ENCODE peak calls at places on chromosomes 5 and 9, in five cellular contexts. One of them, this sample, is unnamed.
A peak's percentile ranks its signal among the peaks of the same experiment; 100 is the strongest.

GRCh38 chr9:20684865-20685696 is 1.0 kb downstream of the FOCAD start:
- DNase-seq in astrocyte of the spinal cord: peak; percentile 75
- DNase-seq in astrocyte of the cerebellum: peak; percentile 51
- DNase-seq in fibroblast of pulmonary artery: peak; percentile 87
- DNase-seq in keratinocyte: no peak
- DNase-seq in this sample: peak; percentile 87

GRCh38 chr9:126860757-126861466 is 473 bp downstream of the ZBTB34 start:
- DNase-seq in astrocyte of the spinal cord: no peak
- DNase-seq in keratinocyte: no peak
- DNase-seq in astrocyte of the cerebellum: no peak
- DNase-seq in fibroblast of pulmonary artery: no peak
- DNase-seq in this sample: no peak

GRCh38 chr5:10797246-10797645 is 36.2 kb upstream of the DAP start:
- DNase-seq in keratinocyte: no peak
- DNase-seq in astrocyte of the cerebellum: no peak
- DNase-seq in fibroblast of pulmonary artery: peak; percentile 33
- DNase-seq in astrocyte of the spinal cord: no peak
- DNase-seq in this sample: peak; percentile 64

GRCh38 chr9:22208846-22209585 is 199.9 kb upstream of the CDKN2B start:
- DNase-seq in keratinocyte: no peak
- DNase-seq in fibroblast of pulmonary artery: no peak
- DNase-seq in astrocyte of the cerebellum: no peak
- DNase-seq in astrocyte of the spinal cord: peak; percentile 51
- DNase-seq in this sample: peak; percentile 72

GRCh38 chr9:8366161-8366926 is 566.8 kb upstream of the DMAC1 start:
- DNase-seq in astrocyte of the cerebellum: peak; percentile 13
- DNase-seq in fibroblast of pulmonary artery: peak; percentile 62
- DNase-seq in astrocyte of the spinal cord: peak; percentile 75
- DNase-seq in keratinocyte: no peak
- DNase-seq in this sample: peak; percentile 86

GRCh38 chr5:36153727-36154126 is 1.8 kb downstream of the SKP2 start:
- DNase-seq in astrocyte of the cerebellum: no peak
- DNase-seq in keratinocyte: no peak
- DNase-seq in astrocyte of the spinal cord: no peak
- DNase-seq in fibroblast of pulmonary artery: no peak
- DNase-seq in this sample: no peak

GRCh38 chr9:108439967-108440366 is 415.8 kb downstream of the ACTL7B start:
- DNase-seq in fibroblast of pulmonary artery: peak; percentile 65
- DNase-seq in astrocyte of the spinal cord: peak; percentile 57
- DNase-seq in astrocyte of the cerebellum: no peak
- DNase-seq in keratinocyte: no peak
- DNase-seq in this sample: peak; percentile 79

GRCh38 chr5:146560205-146560812 is 44.3 kb upstream of the GPR151 start:
- DNase-seq in keratinocyte: no peak
- DNase-seq in astrocyte of the spinal cord: no peak
- DNase-seq in astrocyte of the cerebellum: peak; percentile 26
- DNase-seq in fibroblast of pulmonary artery: peak; percentile 4
- DNase-seq in this sample: peak; percentile 16

GRCh38 chr9:84604223-84604622 is 65.3 kb upstream of the NTRK2 start:
- DNase-seq in fibroblast of pulmonary artery: no peak
- DNase-seq in astrocyte of the spinal cord: no peak
- DNase-seq in keratinocyte: no peak
- DNase-seq in astrocyte of the cerebellum: no peak
- DNase-seq in this sample: no peak

GRCh38 chr5:1874820-1875219 is 7.9 kb downstream of the IRX4 start:
- DNase-seq in fibroblast of pulmonary artery: no peak
- DNase-seq in astrocyte of the cerebellum: no peak
- DNase-seq in keratinocyte: no peak
- DNase-seq in astrocyte of the spinal cord: no peak
- DNase-seq in this sample: no peak

GRCh38 chr9:34292552-34292951 is 36.5 kb downstream of the KIF24 start:
- DNase-seq in astrocyte of the cerebellum: no peak
- DNase-seq in keratinocyte: no peak
- DNase-seq in fibroblast of pulmonary artery: no peak
- DNase-seq in astrocyte of the spinal cord: no peak
- DNase-seq in this sample: no peak

GRCh38 chr9:116928884-116929283 is 241.8 kb downstream of the TRIM32 start:
- DNase-seq in astrocyte of the spinal cord: no peak
- DNase-seq in keratinocyte: no peak
- DNase-seq in fibroblast of pulmonary artery: no peak
- DNase-seq in astrocyte of the cerebellum: no peak
- DNase-seq in this sample: no peak

GRCh38 chr5:113433071-113433470 is 1.7 kb downstream of the TSSK1B start:
- DNase-seq in astrocyte of the cerebellum: no peak
- DNase-seq in keratinocyte: no peak
- DNase-seq in astrocyte of the spinal cord: no peak
- DNase-seq in fibroblast of pulmonary artery: no peak
- DNase-seq in this sample: no peak

GRCh38 chr5:96408276-96408777 is 24.7 kb downstream of the PCSK1 start:
- DNase-seq in astrocyte of the spinal cord: no peak
- DNase-seq in astrocyte of the cerebellum: no peak
- DNase-seq in fibroblast of pulmonary artery: peak; percentile 99
- DNase-seq in keratinocyte: peak; percentile 40
- DNase-seq in this sample: peak; percentile 96

GRCh38 chr9:95511232-95511951 is 5.4 kb downstream of the PTCH1 start:
- DNase-seq in astrocyte of the cerebellum: peak; percentile 26
- DNase-seq in fibroblast of pulmonary artery: peak; percentile 74
- DNase-seq in astrocyte of the spinal cord: peak; percentile 68
- DNase-seq in keratinocyte: no peak
- DNase-seq in this sample: peak; percentile 68

GRCh38 chr5:157971466-157972324 is 112.8 kb upstream of the CLINT1 start:
- DNase-seq in fibroblast of pulmonary artery: no peak
- DNase-seq in astrocyte of the cerebellum: peak; percentile 37
- DNase-seq in keratinocyte: no peak
- DNase-seq in astrocyte of the spinal cord: no peak
- DNase-seq in this sample: peak; percentile 28

GRCh38 chr5:151115272-151115905 is 34.6 kb upstream of the TNIP1 start:
- DNase-seq in keratinocyte: peak; percentile 33
- DNase-seq in astrocyte of the spinal cord: peak; percentile 59
- DNase-seq in astrocyte of the cerebellum: peak; percentile 22
- DNase-seq in fibroblast of pulmonary artery: peak; percentile 68
- DNase-seq in this sample: peak; percentile 52

GRCh38 chr9:16898464-16898863 is 28.0 kb upstream of the BNC2 start:
- DNase-seq in astrocyte of the cerebellum: no peak
- DNase-seq in astrocyte of the spinal cord: no peak
- DNase-seq in fibroblast of pulmonary artery: no peak
- DNase-seq in keratinocyte: no peak
- DNase-seq in this sample: no peak

GRCh38 chr5:28014779-28015178 is 976.4 kb upstream of the CDH9 start:
- DNase-seq in fibroblast of pulmonary artery: peak; percentile 29
- DNase-seq in astrocyte of the spinal cord: no peak
- DNase-seq in keratinocyte: no peak
- DNase-seq in astrocyte of the cerebellum: no peak
- DNase-seq in this sample: peak; percentile 6

GRCh38 chr9:109520475-109521132 is 22.5 kb upstream of the PTPN3 start:
- DNase-seq in keratinocyte: peak; percentile 66
- DNase-seq in astrocyte of the cerebellum: peak; percentile 59
- DNase-seq in fibroblast of pulmonary artery: peak; percentile 83
- DNase-seq in astrocyte of the spinal cord: peak; percentile 75
- DNase-seq in this sample: peak; percentile 74

GRCh38 chr9:103999375-104000062 is 94.6 kb upstream of the SMC2 start:
- DNase-seq in keratinocyte: no peak
- DNase-seq in astrocyte of the spinal cord: no peak
- DNase-seq in fibroblast of pulmonary artery: no peak
- DNase-seq in astrocyte of the cerebellum: no peak
- DNase-seq in this sample: no peak

GRCh38 chr5:125891326-125891725 is 531.9 kb upstream of the GRAMD2B start:
- DNase-seq in astrocyte of the spinal cord: peak; percentile 20
- DNase-seq in astrocyte of the cerebellum: no peak
- DNase-seq in fibroblast of pulmonary artery: no peak
- DNase-seq in keratinocyte: no peak
- DNase-seq in this sample: peak; percentile 12

GRCh38 chr9:10538073-10538472 is 74.7 kb downstream of the PTPRD start:
- DNase-seq in fibroblast of pulmonary artery: no peak
- DNase-seq in astrocyte of the cerebellum: no peak
- DNase-seq in astrocyte of the spinal cord: no peak
- DNase-seq in keratinocyte: no peak
- DNase-seq in this sample: no peak

GRCh38 chr9:99693888-99694287 is 127.8 kb upstream of the NR4A3 start:
- DNase-seq in keratinocyte: no peak
- DNase-seq in fibroblast of pulmonary artery: no peak
- DNase-seq in astrocyte of the spinal cord: no peak
- DNase-seq in astrocyte of the cerebellum: no peak
- DNase-seq in this sample: peak; percentile 52

GRCh38 chr9:34498511-34498910 is 24.3 kb downstream of the ENHO start:
- DNase-seq in astrocyte of the cerebellum: no peak
- DNase-seq in fibroblast of pulmonary artery: no peak
- DNase-seq in astrocyte of the spinal cord: no peak
- DNase-seq in keratinocyte: no peak
- DNase-seq in this sample: no peak

GRCh38 chr5:1511037-1511436 is 12.7 kb downstream of the LPCAT1 start:
- DNase-seq in astrocyte of the cerebellum: no peak
- DNase-seq in fibroblast of pulmonary artery: no peak
- DNase-seq in astrocyte of the spinal cord: no peak
- DNase-seq in keratinocyte: no peak
- DNase-seq in this sample: no peak

GRCh38 chr5:39363217-39363616 is 1.1 kb downstream of the C9 start:
- DNase-seq in keratinocyte: no peak
- DNase-seq in astrocyte of the cerebellum: no peak
- DNase-seq in astrocyte of the spinal cord: no peak
- DNase-seq in fibroblast of pulmonary artery: no peak
- DNase-seq in this sample: no peak

GRCh38 chr5:2376486-2376885 is 375.0 kb downstream of the IRX2 start:
- DNase-seq in astrocyte of the spinal cord: no peak
- DNase-seq in fibroblast of pulmonary artery: no peak
- DNase-seq in keratinocyte: no peak
- DNase-seq in astrocyte of the cerebellum: no peak
- DNase-seq in this sample: no peak

DNA sequence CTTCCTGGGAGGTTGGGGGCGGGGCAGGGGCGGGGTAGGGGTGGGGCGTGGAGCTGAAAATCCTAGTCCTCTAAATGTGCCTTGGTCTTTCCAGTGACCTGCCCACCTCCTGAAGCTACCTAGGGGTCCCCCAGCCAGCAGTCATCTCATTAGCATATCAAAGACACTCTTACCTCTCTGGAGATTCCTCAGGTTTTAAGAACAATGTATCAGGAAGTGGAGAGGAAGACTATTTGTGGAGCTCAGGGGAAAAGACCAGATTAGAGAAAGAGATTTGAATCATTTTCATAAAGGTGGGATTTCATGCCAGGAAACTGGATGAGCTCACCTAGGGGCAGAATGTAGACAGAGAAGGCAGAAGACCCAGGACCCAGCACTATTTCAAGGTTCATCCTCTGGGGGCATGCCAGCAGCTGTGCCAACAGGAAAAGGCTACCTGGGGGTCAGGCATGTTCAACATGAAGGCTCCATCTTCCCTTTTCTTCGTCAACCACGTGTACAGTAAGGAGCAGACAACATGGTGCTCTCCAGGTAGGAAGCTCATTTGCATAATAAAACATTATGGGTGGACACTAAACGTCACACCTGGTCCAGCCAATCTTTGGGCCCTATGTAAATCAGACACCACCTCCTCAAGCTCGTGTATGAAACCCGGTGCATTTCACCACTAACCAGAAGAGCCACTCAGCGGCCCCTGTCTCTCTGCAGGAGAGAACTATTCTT is 6.9 kb downstream of the GMCL2 start:
- DNase-seq in astrocyte of the spinal cord: no peak
- DNase-seq in keratinocyte: no peak
- DNase-seq in astrocyte of the cerebellum: no peak
- DNase-seq in fibroblast of pulmonary artery: no peak
- DNase-seq in this sample: no peak
- H3K4me3 ChIP-seq in astrocyte of the spinal cord: no peak overlapping the region
- H3K4me3 ChIP-seq in keratinocyte: no peak overlapping the region
- H3K4me3 ChIP-seq in astrocyte of the cerebellum: no peak overlapping the region
- H3K4me3 ChIP-seq in fibroblast of pulmonary artery: no peak overlapping the region
- H3K4me3 ChIP-seq in this sample: no peak overlapping the region

DNA sequence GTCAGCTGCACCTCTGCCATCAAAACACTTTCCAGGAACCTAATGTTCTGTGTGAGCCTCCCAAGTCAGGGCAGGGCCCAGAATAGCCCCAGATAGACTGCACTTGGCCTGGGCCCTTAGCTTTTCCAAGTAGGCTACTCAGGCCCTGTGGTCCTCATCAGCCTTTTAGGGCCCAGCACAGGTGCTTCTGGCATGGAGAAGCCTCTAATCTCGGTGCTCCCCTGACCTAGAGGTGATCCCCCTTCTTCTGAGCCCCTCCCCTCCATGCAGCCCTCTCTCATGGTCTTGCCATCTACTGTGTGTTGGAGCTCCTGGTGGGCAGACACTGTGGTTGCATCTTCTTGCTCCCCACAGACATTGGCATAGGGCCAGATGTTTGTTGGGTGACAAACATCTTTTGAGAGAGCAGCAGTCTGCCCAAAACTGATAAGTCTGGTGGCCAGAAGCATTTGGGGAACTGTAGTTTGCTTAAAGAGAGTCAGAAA is 28.1 kb downstream of the FRMPD1 start:
- DNase-seq in astrocyte of the cerebellum: no peak
- DNase-seq in astrocyte of the spinal cord: no peak
- DNase-seq in keratinocyte: no peak
- DNase-seq in fibroblast of pulmonary artery: no peak
- DNase-seq in this sample: peak; percentile 12
- TF ChIP-seq CTCF in astrocyte of the cerebellum: no peak
- TF ChIP-seq CTCF in astrocyte of the spinal cord: no peak
- TF ChIP-seq CTCF in keratinocyte: no peak
- TF ChIP-seq CTCF in fibroblast of pulmonary artery: no peak
- TF ChIP-seq CTCF in this sample: no peak

GRCh38 chr5:170617519-170618218 is 113.8 kb downstream of the KCNIP1 start:
- DNase-seq in astrocyte of the cerebellum: no peak
- DNase-seq in astrocyte of the spinal cord: no peak
- DNase-seq in keratinocyte: no peak
- DNase-seq in fibroblast of pulmonary artery: no peak
- DNase-seq in this sample: no peak

GRCh38 chr5:170614071-170614490 is 110.3 kb downstream of the KCNIP1 start:
- DNase-seq in astrocyte of the cerebellum: no peak
- DNase-seq in astrocyte of the spinal cord: no peak
- DNase-seq in fibroblast of pulmonary artery: no peak
- DNase-seq in keratinocyte: no peak
- DNase-seq in this sample: no peak

GRCh38 chr5:170606939-170607338 is 103.1 kb downstream of the KCNIP1 start:
- DNase-seq in keratinocyte: no peak
- DNase-seq in fibroblast of pulmonary artery: no peak
- DNase-seq in astrocyte of the spinal cord: no peak
- DNase-seq in astrocyte of the cerebellum: no peak
- DNase-seq in this sample: no peak

GRCh38 chr5:170611446-170612088 is 107.7 kb downstream of the KCNIP1 start:
- DNase-seq in fibroblast of pulmonary artery: peak; percentile 18
- DNase-seq in astrocyte of the cerebellum: no peak
- DNase-seq in keratinocyte: no peak
- DNase-seq in astrocyte of the spinal cord: peak; percentile 23
- DNase-seq in this sample: no peak

DNA sequence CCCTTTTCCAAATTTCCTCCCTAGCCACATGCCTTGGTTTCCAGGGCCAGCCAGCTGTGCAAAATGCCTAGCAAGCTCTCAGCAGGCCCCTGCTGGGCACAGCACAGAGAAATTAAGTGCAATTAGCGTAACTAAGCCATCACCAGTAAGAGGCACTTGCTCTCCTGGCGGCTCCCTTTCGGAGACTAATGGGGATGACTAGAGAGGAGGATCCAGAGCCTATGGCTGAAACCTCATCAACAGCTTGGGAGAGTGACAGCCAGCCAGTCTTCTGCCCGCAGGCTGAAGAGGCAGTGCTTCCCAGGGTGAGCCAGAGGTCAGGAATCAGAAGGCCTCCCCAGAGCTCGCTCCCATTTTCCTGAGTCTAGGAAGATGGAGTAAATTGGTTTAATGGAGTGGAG is 108.4 kb downstream of the KCNIP1 start:
- DNase-seq in astrocyte of the cerebellum: no peak
- DNase-seq in astrocyte of the spinal cord: no peak
- DNase-seq in keratinocyte: no peak
- DNase-seq in fibroblast of pulmonary artery: no peak
- DNase-seq in this sample: no peak
- H3K4me3 ChIP-seq in astrocyte of the cerebellum: no peak overlapping the region
- H3K4me3 ChIP-seq in astrocyte of the spinal cord: no peak overlapping the region
- H3K4me3 ChIP-seq in keratinocyte: no peak overlapping the region
- H3K4me3 ChIP-seq in fibroblast of pulmonary artery: no peak overlapping the region
- H3K4me3 ChIP-seq in this sample: no peak overlapping the region

GRCh38 chr5:180787025-180787424 is 15.6 kb downstream of the MGAT1 start:
- DNase-seq in keratinocyte: no peak
- DNase-seq in astrocyte of the spinal cord: no peak
- DNase-seq in fibroblast of pulmonary artery: no peak
- DNase-seq in astrocyte of the cerebellum: no peak
- DNase-seq in this sample: peak; percentile 22
- TF ChIP-seq CTCF in keratinocyte: no peak
- TF ChIP-seq CTCF in astrocyte of the spinal cord: no peak
- TF ChIP-seq CTCF in fibroblast of pulmonary artery: no peak
- TF ChIP-seq CTCF in astrocyte of the cerebellum: no peak
- TF ChIP-seq CTCF in this sample: no peak